ENCODE peak calls at places on chromosome X, in ten cellular contexts. C is activated T-helper 17 cell treated with anti-CD3 and anti-CD28 coated beads, Interleukin-2, amount 50 U/mL, for 72 hours; U is HCT116; A is activated naive CD8-positive, alpha-beta T cell treated with anti-CD3 and anti-CD28 coated beads, Interleukin-2, amount 10 ng/mL, durations not matched to agents 7 days and 5 days; K is gastrocnemius medialis; I is Panc1; T is CD4-positive, alpha-beta T cell; Z is aorta; O is B cell; M is left ventricle myocardium superior. N is an unnamed sample.

GRCh38 chrX:120549483-120550452 is 11.0 kb downstream of the CUL4B start:
- ATAC-seq in M (no peak), U (peak), I (peak), O (no peak), Z (no peak), A (no peak), C (peak), T (no peak), K (no peak), N (no peak)

GRCh38 chrX:9786839-9787635 is 808 bp downstream of the SHROOM2 start:
- ATAC-seq in I (no peak), T (no peak), C (no peak), K (no peak), O (no peak), A (no peak), Z (no peak), U (peak), M (no peak), N (no peak)

GRCh38 chrX:71652405-71652804 is 14.9 kb upstream of the LOC101059915 start:
- ATAC-seq in O (peak), K (peak), T (peak), U (peak), A (no peak), Z (no peak), C (peak), M (peak), I (peak), N (no peak)

GRCh38 chrX:139831689-139832456 is 101.0 kb downstream of the ATP11C start:
- ATAC-seq in T (no peak), K (no peak), C (no peak), I (peak), Z (no peak), A (peak), O (no peak), U (no peak), M (peak), N (no peak)

GRCh38 chrX:89124985-89125384 is 378.0 kb downstream of the CPXCR1 start:
- ATAC-seq in T (no peak), U (no peak), A (no peak), M (no peak), I (no peak), C (no peak), Z (no peak), O (no peak), K (no peak), N (no peak)

GRCh38 chrX:124605518-124605917 is 259.2 kb downstream of the SH2D1A start:
- ATAC-seq in K (no peak), M (no peak), U (no peak), C (no peak), I (no peak), A (no peak), O (no peak), Z (no peak), T (no peak), N (no peak)

GRCh38 chrX:70009970-70010369 is 39.8 kb downstream of the AWAT2 start:
- ATAC-seq in K (no peak), M (no peak), C (no peak), Z (no peak), T (no peak), O (no peak), I (no peak), A (no peak), U (no peak), N (no peak)

GRCh38 chrX:38220024-38220935 is at the start of gene SRPX:
- ATAC-seq in T (no peak), A (peak), K (no peak), Z (peak), M (peak), I (peak), U (peak), C (peak), O (no peak), N (peak)

GRCh38 chrX:7252013-7252610 is 104.2 kb upstream of the PUDP start:
- ATAC-seq in T (no peak), M (no peak), C (no peak), I (no peak), K (no peak), A (no peak), Z (no peak), O (no peak), U (no peak), N (no peak)

GRCh38 chrX:13703589-13703988 is 14.7 kb downstream of the RAB9A start:
- ATAC-seq in K (peak), A (no peak), M (no peak), O (no peak), U (no peak), C (peak), T (no peak), I (no peak), Z (no peak), N (no peak)

GRCh38 chrX:22081475-22082092 is 49.5 kb downstream of the PHEX start:
- ATAC-seq in K (no peak), I (no peak), T (no peak), C (peak), U (peak), Z (no peak), M (peak), O (peak), A (no peak), N (no peak)

GRCh38 chrX:46461653-46462191 is 83.5 kb downstream of the ZNF674 start:
- ATAC-seq in U (no peak), I (no peak), Z (no peak), A (peak), K (no peak), O (no peak), T (no peak), C (peak), M (no peak), N (no peak)

GRCh38 chrX:114924846-114925245 is 92.6 kb downstream of the IL13RA2 start:
- ATAC-seq in T (no peak), U (no peak), I (no peak), K (no peak), Z (no peak), A (no peak), O (no peak), M (peak), C (no peak), N (no peak)

GRCh38 chrX:21666679-21667078 is 8.5 kb upstream of the KLHL34 start:
- ATAC-seq in O (no peak), C (no peak), I (no peak), A (no peak), M (peak), T (no peak), U (no peak), Z (no peak), K (peak), N (no peak)

GRCh38 chrX:13658602-13659001 is 5.7 kb downstream of the TCEANC start:
- ATAC-seq in I (no peak), C (no peak), K (peak), T (peak), M (peak), Z (peak), U (peak), O (no peak), A (no peak), N (no peak)

GRCh38 chrX:38841766-38842165 is 40.5 kb downstream of the MID1IP1 start:
- ATAC-seq in K (no peak), T (no peak), I (no peak), O (no peak), M (peak), Z (no peak), U (no peak), A (no peak), C (no peak), N (no peak)

GRCh38 chrX:121975666-121976065 is 928.3 kb downstream of the GLUD2 start:
- ATAC-seq in M (no peak), T (no peak), U (no peak), C (no peak), K (no peak), A (no peak), I (no peak), Z (no peak), O (no peak), N (no peak)

GRCh38 chrX:101260435-101260834 is 30.7 kb downstream of the TAF7L start:
- ATAC-seq in M (no peak), I (peak), T (no peak), U (peak), A (no peak), K (no peak), Z (no peak), C (no peak), O (no peak), N (no peak)

GRCh38 chrX:132791725-132792124 is 166.7 kb downstream of the HS6ST2 start:
- ATAC-seq in K (no peak), T (no peak), I (no peak), Z (no peak), O (no peak), C (no peak), A (no peak), M (no peak), U (no peak), N (no peak)

GRCh38 chrX:3142259-3143042 is 101.2 kb downstream of the ARSF start:
- ATAC-seq in U (peak), A (no peak), Z (no peak), T (no peak), O (no peak), K (no peak), I (no peak), M (no peak), C (no peak), N (no peak)